ENCODE peak calls at places on chromosomes 2 and 18, in four cellular contexts. L is HCT116, H is K562, K is GM12878. E is an unnamed sample.

GRCh38 chr2:134792147-134792546 is 46.3 kb upstream of the ACMSD start:
- DNase-seq in L (no peak), H (no peak), K (no peak), E (no peak)

GRCh38 chr2:70496819-70497218 is 56.8 kb downstream of the TGFA start:
- DNase-seq in L (no peak), H (no peak), K (no peak), E (no peak)

GRCh38 chr2:24821433-24821891 is 28.2 kb downstream of the CENPO start:
- DNase-seq in L (no peak), H (no peak), K (no peak), E (no peak)

GRCh38 chr18:62717059-62717849 is 1.9 kb downstream of the PHLPP1 start:
- DNase-seq in L (peak; percentile 34), H (peak; percentile 32), K (no peak), E (no peak)

GRCh38 chr2:142880275-142880674 is 2.8 kb downstream of the KYNU start:
- DNase-seq in L (no peak), H (no peak), K (no peak), E (no peak)

GRCh38 chr2:3487432-3487831 is 31.9 kb downstream of the ADI1 start:
- DNase-seq in L (no peak), H (no peak), K (no peak), E (no peak)

GRCh38 chr18:78069784-78070664 is 820.4 kb downstream of the GALR1 start:
- DNase-seq in L (no peak), H (no peak), K (no peak), E (no peak)

GRCh38 chr2:166841679-166842078 is 46.6 kb upstream of the XIRP2 start:
- DNase-seq in L (no peak), H (no peak), K (no peak), E (no peak)

GRCh38 chr2:186129767-186130581 is 356.1 kb upstream of the ZC3H15 start:
- DNase-seq in L (peak; percentile 42), H (no peak), K (no peak), E (no peak)

GRCh38 chr2:169693344-169693743 is 861 bp downstream of the CFAP210 start:
- DNase-seq in L (peak; percentile 7), H (peak; percentile 43), K (no peak), E (no peak)

GRCh38 chr2:204005940-204006721 is 69.6 kb downstream of the ICOS start:
- DNase-seq in L (no peak), H (no peak), K (no peak), E (no peak)

GRCh38 chr2:44715671-44716077 is 225.8 kb upstream of the SIX3 start:
- DNase-seq in L (peak; percentile 19), H (no peak), K (no peak), E (no peak)

GRCh38 chr2:14678754-14679153 is 46.2 kb downstream of the LRATD1 start:
- DNase-seq in L (no peak), H (no peak), K (no peak), E (no peak)

GRCh38 chr18:67260841-67261240 is 255.7 kb downstream of the DSEL start:
- DNase-seq in L (no peak), H (no peak), K (no peak), E (no peak)

GRCh38 chr18:21826196-21826595 is 85.6 kb downstream of the MIB1 start:
- DNase-seq in L (no peak), H (no peak), K (no peak), E (no peak)

GRCh38 chr2:10570076-10570475 is 119.7 kb downstream of the NOL10 start:
- DNase-seq in L (no peak), H (no peak), K (no peak), E (no peak)

GRCh38 chr2:106566050-106566449 is 78.9 kb downstream of the CD8B2 start:
- DNase-seq in L (no peak), H (no peak), K (no peak), E (no peak)

GRCh38 chr18:39485696-39486095 is 1920.1 kb upstream of the CELF4 start:
- DNase-seq in L (no peak), H (no peak), K (no peak), E (no peak)

GRCh38 chr2:189142893-189143759 is 36.4 kb downstream of the COL5A2 start:
- DNase-seq in L (peak; percentile 62), H (peak; percentile 66), K (peak; percentile 16), E (peak; percentile 63)

GRCh38 chr2:192035731-192036442 is 158.8 kb downstream of the TMEFF2 start:
- DNase-seq in L (no peak), H (no peak), K (no peak), E (no peak)

GRCh38 chr2:136916131-136916530 is 150.8 kb downstream of the THSD7B start:
- DNase-seq in L (no peak), H (no peak), K (no peak), E (no peak)

GRCh38 chr2:223262946-223263345 is 211.0 kb downstream of the KCNE4 start:
- DNase-seq in L (peak; percentile 69), H (no peak), K (no peak), E (peak; percentile 15)

GRCh38 chr2:170822885-170823799 is 6.5 kb downstream of the GAD1 start:
- DNase-seq in L (no peak), H (peak; percentile 79), K (no peak), E (no peak)

GRCh38 chr2:224946911-224947310 is 95.4 kb downstream of the DOCK10 start:
- DNase-seq in L (no peak), H (no peak), K (no peak), E (no peak)

GRCh38 chr2:13015941-13016340 is 299.2 kb downstream of the TRIB2 start:
- DNase-seq in L (no peak), H (no peak), K (no peak), E (no peak)

GRCh38 chr2:44130441-44130840 is 38.2 kb upstream of the PPM1B start:
- DNase-seq in L (no peak), H (peak; percentile 28), K (no peak), E (no peak)

GRCh38 chr2:62657752-62658151 is 47.8 kb upstream of the EHBP1 start:
- DNase-seq in L (no peak), H (no peak), K (peak; percentile 38), E (no peak)

GRCh38 chr2:69911985-69912563 is 2.8 kb upstream of the MXD1 start:
- DNase-seq in L (peak; percentile 46), H (peak; percentile 75), K (no peak), E (no peak)

GRCh38 chr2:120939595-120940318 is 204.1 kb downstream of the GLI2 start:
- DNase-seq in L (no peak), H (peak; percentile 65), K (no peak), E (no peak)

GRCh38 chr2:174392706-174393105 is 2.8 kb upstream of the SCRN3 start:
- DNase-seq in L (no peak), H (no peak), K (no peak), E (no peak)

GRCh38 chr2:18238231-18238630 is 322.2 kb downstream of the RDH14 start:
- DNase-seq in L (no peak), H (no peak), K (no peak), E (no peak)

GRCh38 chr2:26623541-26624497 is 17.3 kb downstream of the CIB4 start:
- DNase-seq in L (no peak), H (no peak), K (no peak), E (no peak)

GRCh38 chr18:70279470-70279869 is 9.4 kb upstream of the SOCS6 start:
- DNase-seq in L (no peak), H (peak; percentile 26), K (no peak), E (no peak)

DNA sequence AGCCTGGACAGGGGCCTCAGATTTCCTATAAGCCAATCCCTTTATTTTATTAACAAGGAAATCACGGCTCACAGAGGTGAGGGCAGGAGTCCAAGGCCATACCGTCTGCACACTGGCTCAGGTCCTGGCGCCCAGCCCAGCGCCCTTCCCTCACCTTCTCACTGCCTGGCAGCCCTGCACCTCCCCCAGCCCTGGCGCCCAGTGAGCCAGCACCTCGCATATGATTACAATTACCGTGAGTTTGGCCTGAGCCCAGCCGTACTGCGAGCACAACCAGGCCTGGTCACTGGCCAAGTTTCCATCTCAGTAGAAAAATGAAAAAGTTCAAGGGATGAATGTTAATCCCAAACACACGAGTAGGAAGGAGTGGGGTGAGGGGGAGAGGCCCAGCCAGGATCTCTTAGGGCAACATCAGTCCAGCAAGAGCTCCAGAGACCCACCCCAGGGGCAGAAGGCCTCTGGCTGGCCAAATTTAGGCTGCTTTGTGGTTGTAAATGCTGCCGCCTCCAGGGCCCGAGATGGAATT is 68.4 kb downstream of the MCFD2 start:
- DNase-seq in L (no peak), H (no peak), K (no peak), E (no peak)
- TF ChIP-seq EGR1 in L (no peak), H (no peak), K (no peak), E (no peak)

GRCh38 chr2:218732052-218732760 is 21.6 kb downstream of the TTLL4 start:
- DNase-seq in L (no peak), H (no peak), K (no peak), E (no peak)

GRCh38 chr2:218733615-218734021 is 23.0 kb downstream of the TTLL4 start:
- DNase-seq in L (no peak), H (no peak), K (peak; percentile 44), E (no peak)

GRCh38 chr2:218734190-218734975 is 23.7 kb downstream of the TTLL4 start:
- DNase-seq in L (no peak), H (no peak), K (no peak), E (no peak)

GRCh38 chr2:218732761-218733158 is 22.1 kb downstream of the TTLL4 start:
- DNase-seq in L (no peak), H (no peak), K (no peak), E (no peak)

DNA sequence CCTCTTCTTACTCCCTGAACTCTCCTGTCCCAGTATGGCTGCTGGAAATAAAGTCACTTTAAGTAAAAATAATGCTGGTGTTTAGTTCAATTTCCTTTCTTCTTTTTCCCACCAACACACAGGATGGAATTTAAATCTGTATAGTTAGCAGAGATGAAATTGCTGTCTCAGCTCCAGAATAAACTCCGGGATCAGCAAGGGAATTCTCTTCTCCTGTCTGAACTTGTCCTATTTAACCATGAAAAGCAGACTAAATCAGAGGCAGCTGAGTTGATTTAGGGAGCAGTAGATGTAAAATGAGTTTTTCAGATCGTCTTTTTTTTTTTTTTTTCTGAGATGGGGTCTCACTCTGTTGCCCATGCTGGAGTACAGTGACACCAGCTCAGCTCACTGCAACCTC is 25.9 kb downstream of the TTLL4 start:
- DNase-seq in L (no peak), H (no peak), K (no peak), E (no peak)
- H3K36me3 ChIP-seq in L (peaks cover 32% of the 10 kb centered on the region), H (peaks cover 55% of the 10 kb centered on the region), K (peaks cover 12% of the 10 kb centered on the region), E (peaks cover 9% of the 10 kb centered on the region)

GRCh38 chr2:105242286-105242993 is 897 bp downstream of the GPR45 start:
- DNase-seq in L (no peak), H (no peak), K (no peak), E (no peak)
- TF ChIP-seq EGR1 in L (no peak), H (no peak), K (no peak), E (no peak)

GRCh38 chr2:86487062-86487461 is 45.9 kb downstream of the KDM3A start:
- DNase-seq in L (no peak), H (no peak), K (no peak), E (no peak)

GRCh38 chr2:86485103-86485502 is 43.9 kb downstream of the KDM3A start:
- DNase-seq in L (no peak), H (no peak), K (no peak), E (no peak)

GRCh38 chr2:86480105-86480504 is 38.9 kb downstream of the KDM3A start:
- DNase-seq in L (no peak), H (no peak), K (no peak), E (no peak)

GRCh38 chr2:86482034-86482433 is 40.9 kb downstream of the KDM3A start:
- DNase-seq in L (no peak), H (no peak), K (no peak), E (no peak)

DNA sequence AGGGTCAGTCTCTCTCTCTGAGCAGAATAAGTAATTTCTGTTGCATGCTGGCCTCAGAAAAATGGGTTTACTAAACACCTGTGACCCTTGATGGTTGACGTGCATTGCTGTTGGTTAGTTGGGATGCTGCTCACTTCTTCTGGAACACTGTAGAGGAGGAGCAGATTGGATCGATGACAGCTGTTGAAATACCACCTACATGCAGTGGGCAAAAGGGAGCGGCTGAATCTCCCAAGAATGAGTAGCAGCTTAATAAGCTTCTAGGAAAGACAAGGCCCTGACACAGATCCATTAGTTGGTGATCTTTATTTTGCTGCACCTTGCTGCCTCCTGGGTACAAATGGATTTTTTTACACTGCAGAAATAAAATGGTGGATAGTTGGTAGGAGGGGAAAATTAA is 43.2 kb downstream of the KDM3A start:
- DNase-seq in L (no peak), H (no peak), K (no peak), E (no peak)
- H3K36me3 ChIP-seq in L (peaks cover 69% of the 10 kb centered on the region), H (peaks cover 97% of the 10 kb centered on the region), K (peaks cover 65% of the 10 kb centered on the region), E (peaks cover 58% of the 10 kb centered on the region)